ENCODE peak calls at places on chromosomes 2 and 18, in four cellular contexts. Q is HTR-8/SVneo, F is endothelial cell, O is nephron progenitor cell. C is an unnamed sample.

GRCh38 chr2:127857494-127857818 is 499 bp downstream of the POLR2D start:
- DNase-seq in Q (no peak), F (no peak), O (peak; percentile 7), C (no peak)

GRCh38 chr2:134973241-134974146 is 54.9 kb downstream of the CCNT2 start:
- DNase-seq in Q (no peak), F (no peak), O (no peak), C (no peak)

GRCh38 chr2:69138793-69139510 is 126.0 kb downstream of the ANTXR1 start:
- DNase-seq in Q (peak; percentile 54), F (no peak), O (no peak), C (peak; percentile 84)

GRCh38 chr2:127681288-127681771 is 6.0 kb upstream of the LIMS2 start:
- DNase-seq in Q (no peak), F (no peak), O (no peak), C (peak; percentile 37)

GRCh38 chr2:186780701-186781316 is 68.2 kb downstream of the ZSWIM2 start:
- DNase-seq in Q (peak; percentile 21), F (no peak), O (no peak), C (peak; percentile 51)

GRCh38 chr2:75403991-75404428 is 156.7 kb downstream of the EVA1A start:
- DNase-seq in Q (peak; percentile 43), F (peak; percentile 6), O (peak; percentile 15), C (peak; percentile 73)

GRCh38 chr18:79782566-79783308 is 15.0 kb upstream of the KCNG2 start:
- DNase-seq in Q (no peak), F (no peak), O (no peak), C (no peak)

GRCh38 chr18:9757851-9758587 is 49.9 kb downstream of the RAB31 start:
- DNase-seq in Q (no peak), F (no peak), O (no peak), C (no peak)

GRCh38 chr2:171432969-171433762 is 624 bp downstream of the METTL8 start:
- DNase-seq in Q (no peak), F (no peak), O (peak; percentile 17), C (peak; percentile 16)

GRCh38 chr2:43777306-43777926 is 3.6 kb downstream of the DYNC2LI1 start:
- DNase-seq in Q (no peak), F (no peak), O (no peak), C (no peak)

GRCh38 chr2:27006602-27007415 is 26.0 kb upstream of the TMEM214 start:
- DNase-seq in Q (no peak), F (no peak), O (no peak), C (no peak)

GRCh38 chr2:188622898-188623297 is 331.2 kb downstream of the GULP1 start:
- DNase-seq in Q (no peak), F (no peak), O (no peak), C (no peak)

GRCh38 chr2:58033530-58033929 is 13.1 kb upstream of the VRK2 start:
- DNase-seq in Q (no peak), F (no peak), O (no peak), C (no peak)

GRCh38 chr18:29164020-29164706 is 987.2 kb upstream of the CDH2 start:
- DNase-seq in Q (no peak), F (no peak), O (no peak), C (peak; percentile 93)

GRCh38 chr18:58229162-58229561 is 185.1 kb downstream of the NEDD4L start:
- DNase-seq in Q (no peak), F (no peak), O (no peak), C (no peak)

GRCh38 chr18:50287028-50287440 is 458 bp downstream of the CXXC1 start:
- DNase-seq in Q (no peak), F (no peak), O (no peak), C (no peak)

GRCh38 chr2:64203131-64204005 is 59.1 kb upstream of the PELI1 start:
- DNase-seq in Q (no peak), F (no peak), O (peak; percentile 12), C (no peak)

GRCh38 chr2:68653538-68653982 is 10.2 kb downstream of the PROKR1 start:
- DNase-seq in Q (peak; percentile 57), F (peak; percentile 22), O (no peak), C (peak; percentile 95)

GRCh38 chr2:44680424-44680971 is 261.0 kb upstream of the SIX3 start:
- DNase-seq in Q (no peak), F (no peak), O (no peak), C (no peak)

GRCh38 chr2:199019898-199020507 is 437.7 kb downstream of the SATB2 start:
- DNase-seq in Q (peak; percentile 7), F (peak; percentile 26), O (peak; percentile 18), C (peak; percentile 13)

C was measured in cardiac muscle cell.